ENCODE peak calls at places on chromosomes 5 and 9, in eight cellular contexts. T is sciatic nerve; J is activated B cell treated with CpG ODN at 0.5 μM for 24 hours; B is stimulated activated CD4-positive, alpha-beta T cell treated with anti-CD3 and anti-CD28 coated beads, Interleukin-12 subunit alpha, Interleukin-12 subunit beta, amount 100 ng/mL, for 4 hours; L is immature natural killer cell; P is kidney epithelial cell; A is activated CD4-positive, alpha-beta T cell treated with anti-CD3 and anti-CD28 coated beads for 48 hours; V is Right ventricle myocardium inferior. U is an unnamed sample.

GRCh38 chr5:34002629-34003328 is 5.1 kb downstream of the AMACR start:
- DNase-seq in V (no peak), L (no peak), T (no peak), B (no peak), P (no peak), A (peak; percentile 16), J (no peak), U (peak; percentile 56)

GRCh38 chr5:137659209-137659608 is 76.7 kb downstream of the KLHL3 start:
- DNase-seq in A (no peak), J (no peak), V (no peak), B (no peak), P (no peak), L (no peak), T (no peak), U (no peak)

GRCh38 chr9:14347408-14348224 is 33.7 kb upstream of the NFIB start:
- DNase-seq in P (no peak), V (peak; percentile 75), B (no peak), T (no peak), J (no peak), L (no peak), A (no peak), U (peak; percentile 16)

GRCh38 chr9:110083866-110084265 is 124.1 kb downstream of the C9orf152 start:
- DNase-seq in B (no peak), J (no peak), V (no peak), T (no peak), L (no peak), P (no peak), A (no peak), U (no peak)

GRCh38 chr5:18553269-18553668 is 919.0 kb downstream of the TAF11L14 start:
- DNase-seq in T (no peak), B (no peak), J (no peak), A (no peak), P (peak; percentile 69), V (no peak), L (no peak), U (peak; percentile 12)

GRCh38 chr9:14433293-14433818 is 119.4 kb upstream of the NFIB start:
- DNase-seq in B (no peak), V (no peak), J (no peak), P (no peak), A (no peak), T (no peak), L (no peak), U (peak; percentile 11)

GRCh38 chr9:124355941-124356744 is 59.1 kb downstream of the PSMB7 start:
- DNase-seq in P (no peak), A (no peak), J (no peak), B (no peak), V (no peak), L (no peak), T (no peak), U (no peak)

GRCh38 chr9:93890436-93890935 is 64.7 kb downstream of the BARX1 start:
- DNase-seq in A (no peak), L (no peak), V (no peak), P (no peak), T (peak; percentile 6), B (no peak), J (no peak), U (no peak)

GRCh38 chr5:111857633-111858032 is 100.6 kb upstream of the NREP start:
- DNase-seq in T (no peak), A (no peak), V (no peak), P (no peak), J (no peak), L (no peak), B (no peak), U (no peak)

GRCh38 chr5:149011084-149011483 is 51.8 kb downstream of the SH3TC2 start:
- DNase-seq in T (no peak), A (no peak), V (no peak), L (no peak), B (no peak), P (peak; percentile 76), J (no peak), U (no peak)

GRCh38 chr5:119943148-119943547 is 313.8 kb downstream of the FAM170A start:
- DNase-seq in P (no peak), B (no peak), V (no peak), A (no peak), J (no peak), L (no peak), T (no peak), U (peak; percentile 8)

GRCh38 chr9:91119147-91119546 is 242.6 kb downstream of the AUH start:
- DNase-seq in P (no peak), A (no peak), J (no peak), T (no peak), L (no peak), V (no peak), B (no peak), U (no peak)

GRCh38 chr5:160539431-160539830 is 117.8 kb downstream of the PTTG1 start:
- DNase-seq in V (no peak), J (no peak), A (peak; percentile 84), P (peak; percentile 94), B (peak; percentile 12), T (no peak), L (no peak), U (peak; percentile 84)

GRCh38 chr5:59661306-59661705 is 232.2 kb downstream of the PDE4D start:
- DNase-seq in A (no peak), P (no peak), J (no peak), T (no peak), V (no peak), L (no peak), B (no peak), U (no peak)

GRCh38 chr9:91562412-91562811 is 138.8 kb upstream of the NFIL3 start:
- DNase-seq in J (no peak), B (no peak), P (no peak), T (no peak), L (no peak), A (no peak), V (no peak), U (no peak)

GRCh38 chr9:4421847-4422246 is 68.4 kb upstream of the SLC1A1 start:
- DNase-seq in V (no peak), T (no peak), J (no peak), L (no peak), P (no peak), B (no peak), A (no peak), U (no peak)

GRCh38 chr9:85213650-85214607 is 527.8 kb downstream of the AGTPBP1 start:
- DNase-seq in B (no peak), L (no peak), V (no peak), P (no peak), A (no peak), J (no peak), T (no peak), U (no peak)